ENCODE peak calls at places on chromosomes 13 and 19, in eight cellular contexts. L is thoracic aorta, E is psoas muscle, Z is AG09309, I is dorsolateral prefrontal cortex, Y is neural progenitor cell, P is progenitor cell of endocrine pancreas, H is nephron progenitor cell. G is an unnamed sample.
A peak's percentile ranks its signal among the peaks of the same experiment; 100 is the strongest.

GRCh38 chr13:76383671-76384461 is 502.3 kb downstream of the KCTD12 start:
- DNase-seq in L (no peak), I (no peak), H (no peak), Y (no peak), Z (peak; percentile 57), P (no peak), E (no peak), G (no peak)

GRCh38 chr13:97726664-97727235 is 226.7 kb upstream of the IPO5 start:
- DNase-seq in I (no peak), E (no peak), Z (no peak), L (no peak), Y (no peak), H (no peak), P (no peak), G (no peak)

GRCh38 chr19:2949939-2950285 is 5.1 kb upstream of the ZNF77 start:
- DNase-seq in I (no peak), E (no peak), P (no peak), L (no peak), Z (no peak), Y (no peak), H (peak; percentile 18), G (no peak)

GRCh38 chr19:23440207-23440606 is 44.9 kb upstream of the ZNF91 start:
- DNase-seq in Y (no peak), E (no peak), H (no peak), L (no peak), Z (no peak), I (no peak), P (no peak), G (no peak)

GRCh38 chr13:40390290-40391008 is 276.0 kb downstream of the FOXO1 start:
- DNase-seq in Z (no peak), L (no peak), I (no peak), P (no peak), H (no peak), Y (peak; percentile 85), E (no peak), G (no peak)

GRCh38 chr13:21033224-21033855 is 28.0 kb downstream of the LATS2 start:
- DNase-seq in E (no peak), L (no peak), P (no peak), Z (no peak), Y (no peak), H (no peak), I (no peak), G (no peak)

GRCh38 chr13:103263448-103263847 is 197.2 kb upstream of the SLC10A2 start:
- DNase-seq in E (no peak), I (no peak), P (no peak), H (no peak), Z (no peak), L (no peak), Y (no peak), G (no peak)

GRCh38 chr19:46466536-46467199 is 4.7 kb downstream of the PNMA8A start:
- DNase-seq in L (no peak), I (no peak), P (no peak), Y (no peak), H (no peak), E (peak; percentile 60), Z (no peak), G (no peak)

GRCh38 chr13:64429691-64430090 is 2800.4 kb downstream of the PCDH9 start:
- DNase-seq in Z (no peak), Y (no peak), I (no peak), H (no peak), P (no peak), E (no peak), L (no peak), G (no peak)

GRCh38 chr19:14142262-14143190 is 6.1 kb upstream of the ASF1B start:
- DNase-seq in L (no peak), Z (no peak), I (no peak), Y (no peak), H (no peak), P (no peak), E (no peak), G (no peak)
- TF ChIP-seq CTCF in L (no peak), Z (no peak), I (no peak), Y (no peak), H (no peak), P (no peak), E (no peak), G (no peak)

DNA sequence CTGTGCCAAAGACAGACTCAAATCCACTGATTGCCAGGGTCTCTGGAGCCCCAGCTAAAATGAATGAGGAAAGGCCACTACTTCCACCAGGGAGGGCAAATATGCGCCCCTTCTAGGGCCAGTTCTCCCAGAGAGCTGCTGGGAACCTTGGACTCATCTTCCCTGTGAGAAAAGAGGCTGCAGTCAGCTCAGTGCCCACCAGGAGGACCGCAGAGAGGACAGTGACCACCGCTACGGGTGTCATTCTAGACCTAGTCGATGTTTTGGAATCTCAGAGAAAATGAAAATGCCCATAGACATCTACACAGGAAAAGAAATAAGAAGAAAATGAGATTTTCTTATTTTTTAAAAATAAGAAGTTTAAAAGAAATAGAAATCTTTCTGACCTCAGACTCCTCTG is 235.1 kb downstream of the UQCRFS1 start:
- DNase-seq in H (peak; percentile 43), Y (peak; percentile 35), I (no peak), E (no peak), L (no peak), Z (no peak), P (no peak), G (no peak)
- TF ChIP-seq CTCF in H (peak; percentile 53), Y (peak; percentile 55), I (no peak), E (no peak), L (no peak), Z (peak; percentile 27), P (peak; percentile 34), G (no peak)

GRCh38 chr13:70338608-70339007 is 230.4 kb upstream of the KLHL1 start:
- DNase-seq in P (no peak), I (no peak), L (no peak), Y (no peak), H (no peak), E (no peak), Z (no peak), G (no peak)

GRCh38 chr13:70333752-70334151 is 225.5 kb upstream of the KLHL1 start:
- DNase-seq in E (no peak), P (no peak), Y (no peak), L (no peak), I (no peak), Z (no peak), H (no peak), G (no peak)

GRCh38 chr13:70339738-70340137 is 231.5 kb upstream of the KLHL1 start:
- DNase-seq in L (no peak), Z (no peak), Y (peak; percentile 64), H (peak; percentile 32), I (no peak), P (no peak), E (no peak), G (no peak)
- TF ChIP-seq CTCF in L (no peak), Z (no peak), Y (peak; percentile 79), H (peak; percentile 65), I (no peak), P (peak; percentile 61), E (no peak), G (no peak)

GRCh38 chr19:49666120-49666444 is 349 bp downstream of the BCL2L12 start:
- DNase-seq in L (no peak), Y (no peak), Z (no peak), E (no peak), P (no peak), H (no peak), I (no peak), G (no peak)
- TF ChIP-seq CTCF in L (no peak), Y (peak; percentile 33), Z (peak; percentile 18), E (peak; percentile 3), P (peak; percentile 25), H (no peak), I (no peak), G (no peak)

DNA sequence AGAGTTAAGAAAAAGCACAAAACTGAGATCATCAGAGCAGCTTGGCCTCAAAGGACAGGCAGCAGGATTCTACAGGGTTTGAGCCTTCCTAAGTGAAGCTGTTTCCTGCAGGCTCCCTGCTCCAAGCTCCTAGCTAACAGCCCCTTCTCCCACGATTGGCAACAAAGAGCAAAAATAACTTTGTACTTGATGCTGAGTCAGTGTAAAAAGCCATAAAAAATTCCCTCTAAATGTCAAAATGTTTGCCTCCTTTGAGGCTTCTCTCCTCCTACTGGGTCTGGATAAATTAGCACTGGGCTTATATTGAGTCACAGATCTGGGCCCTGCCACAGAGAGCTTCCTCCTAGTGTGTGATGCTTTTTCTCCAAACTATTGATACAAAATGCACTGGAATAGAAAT is 153.3 kb downstream of the TNFRSF19 start:
- DNase-seq in Z (peak; percentile 54), L (no peak), Y (no peak), I (no peak), H (no peak), P (no peak), E (no peak), G (no peak)
- TF ChIP-seq CTCF in Z (no peak), L (no peak), Y (no peak), I (no peak), H (no peak), P (no peak), E (no peak), G (no peak)